ENCODE peak calls at places on chromosomes 1 and 21, in four cellular contexts. T is K562, Q is GM12864, S is prostate gland. W is an unnamed sample.

GRCh38 chr1:108747128-108747827 is 804 bp downstream of the STXBP3 start:
- DNase-seq in T (peak), Q (peak), S (peak), W (peak)

GRCh38 chr1:30670195-30671060 is 53.0 kb downstream of the MATN1 start:
- DNase-seq in T (no peak), Q (no peak), S (no peak), W (no peak)

GRCh38 chr1:162373541-162374375 is 2.9 kb downstream of the SPATA46 start:
- DNase-seq in T (peak), Q (no peak), S (no peak), W (no peak)

GRCh38 chr1:7068552-7068951 is 283.3 kb downstream of the CAMTA1 start:
- DNase-seq in T (no peak), Q (no peak), S (no peak), W (no peak)

GRCh38 chr1:111813440-111814304 is 58.0 kb downstream of the DDX20 start:
- DNase-seq in T (no peak), Q (no peak), S (no peak), W (no peak)

GRCh38 chr1:36520056-36520455 is 37.3 kb upstream of the CSF3R start:
- DNase-seq in T (no peak), Q (no peak), S (no peak), W (no peak)

GRCh38 chr1:15764890-15765289 is 6.3 kb downstream of the FBLIM1 start:
- DNase-seq in T (no peak), Q (no peak), S (no peak), W (no peak)

GRCh38 chr21:34800797-34801518 is 132.2 kb downstream of the CLIC6 start:
- DNase-seq in T (no peak), Q (no peak), S (no peak), W (no peak)

GRCh38 chr1:29258974-29259801 is 22.9 kb downstream of the PTPRU start:
- DNase-seq in T (peak), Q (no peak), S (no peak), W (no peak)

GRCh38 chr21:42071146-42071737 is at the start of gene UMODL1:
- DNase-seq in T (no peak), Q (no peak), S (no peak), W (no peak)

GRCh38 chr1:9960705-9961562 is 17.7 kb downstream of the NMNAT1 start:
- DNase-seq in T (no peak), Q (no peak), S (no peak), W (peak)

GRCh38 chr1:119893238-119893791 is 3.0 kb downstream of the ADAM30 start:
- DNase-seq in T (no peak), Q (no peak), S (no peak), W (no peak)

GRCh38 chr1:56200921-56201320 is 378.4 kb downstream of the PLPP3 start:
- DNase-seq in T (no peak), Q (no peak), S (no peak), W (no peak)

GRCh38 chr1:197464039-197464438 is 196.0 kb downstream of the CRB1 start:
- DNase-seq in T (no peak), Q (no peak), S (no peak), W (no peak)

GRCh38 chr21:26351661-26352060 is 181.1 kb upstream of the APP start:
- DNase-seq in T (no peak), Q (no peak), S (no peak), W (no peak)

GRCh38 chr1:8745749-8746390 is 71.6 kb downstream of the RERE start:
- DNase-seq in T (no peak), Q (no peak), S (no peak), W (no peak)

GRCh38 chr1:248631354-248632041 is 3.4 kb downstream of the OR2T11 start:
- DNase-seq in T (no peak), Q (no peak), S (no peak), W (no peak)

GRCh38 chr21:26715878-26716506 is 129.2 kb downstream of the ADAMTS1 start:
- DNase-seq in T (peak), Q (no peak), S (peak), W (peak)

GRCh38 chr1:243568793-243569192 is 281.2 kb downstream of the AKT3 start:
- DNase-seq in T (no peak), Q (no peak), S (no peak), W (no peak)

GRCh38 chr1:206066479-206067171 is 13.7 kb downstream of the RHEX start:
- DNase-seq in T (peak), Q (peak), S (no peak), W (peak)

GRCh38 chr21:36428789-36429671 is 43.8 kb downstream of the CHAF1B start:
- DNase-seq in T (no peak), Q (no peak), S (no peak), W (no peak)

GRCh38 chr1:48203287-48203900 is 19.1 kb upstream of the SLC5A9 start:
- DNase-seq in T (peak), Q (no peak), S (no peak), W (peak)
- TF ChIP-seq CTCF in T (peak), Q (peak), S (peak), W (peak)

DNA sequence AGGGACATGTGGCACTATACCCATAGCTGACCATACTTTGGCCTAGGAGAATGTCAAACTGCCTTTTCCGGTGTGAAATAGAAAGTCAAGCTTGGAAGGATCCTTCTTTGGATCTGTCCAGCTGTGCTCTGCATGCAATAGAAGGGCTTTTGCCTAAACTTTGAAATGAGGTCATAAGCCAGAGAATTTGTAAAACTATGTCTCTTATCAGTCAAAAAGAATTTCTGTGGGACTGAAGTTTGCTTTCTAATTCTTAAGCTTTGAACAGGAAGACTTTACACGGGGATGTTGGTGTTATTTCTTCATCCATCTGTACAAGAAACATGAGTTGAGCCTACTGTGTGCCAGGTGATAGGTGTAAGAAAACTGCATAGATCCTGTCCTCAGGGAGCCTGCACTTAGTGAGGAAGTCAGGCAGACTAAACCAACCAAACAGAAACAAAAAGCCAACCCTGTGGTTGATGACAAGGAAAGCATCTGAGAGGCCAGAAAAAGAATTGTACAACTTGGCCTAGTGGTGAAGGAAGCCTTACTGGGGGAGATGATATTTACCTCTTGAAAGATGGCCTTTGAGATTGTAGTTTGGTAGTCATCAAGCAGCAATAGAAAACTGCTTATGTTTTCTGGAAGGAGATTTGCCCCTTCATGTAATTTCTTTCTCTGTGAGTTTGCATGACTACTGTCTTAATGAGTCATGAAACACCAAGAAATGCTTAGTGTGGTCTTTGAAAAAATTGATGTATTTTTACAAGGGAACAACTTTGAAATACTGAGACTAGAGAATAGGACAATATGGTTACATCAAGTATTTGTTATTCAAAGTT is 24.8 kb downstream of the TGFB2 start:
- DNase-seq in T (no peak), Q (no peak), S (no peak), W (no peak)
- H3K4me3 ChIP-seq in T (no peak), Q (no peak), S (no peak), W (no peak)

DNA sequence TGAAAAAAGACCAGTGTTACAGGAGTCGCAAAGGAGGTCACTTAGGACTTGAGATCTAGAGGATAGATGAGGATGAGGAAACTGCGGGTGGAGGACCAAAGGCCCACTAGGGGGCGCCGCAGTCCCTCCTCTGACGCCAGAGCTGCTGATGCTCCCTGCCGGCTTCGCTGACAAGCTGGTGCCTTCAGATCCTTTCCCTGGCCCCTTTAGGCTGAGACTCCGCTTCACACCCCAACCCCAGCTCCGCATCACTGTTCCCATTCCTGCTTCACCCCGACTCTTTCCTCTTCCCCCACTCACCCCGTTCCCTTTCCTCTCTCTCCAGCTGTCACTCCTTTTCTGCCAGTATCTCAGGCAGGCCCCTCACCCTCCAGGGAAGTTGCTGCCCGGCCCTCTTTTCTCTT is 4.3 kb downstream of the KCNJ9 start:
- DNase-seq in T (peak), Q (no peak), S (peak), W (peak)
- TF ChIP-seq CTCF in T (peak), Q (peak), S (peak), W (peak)

DNA sequence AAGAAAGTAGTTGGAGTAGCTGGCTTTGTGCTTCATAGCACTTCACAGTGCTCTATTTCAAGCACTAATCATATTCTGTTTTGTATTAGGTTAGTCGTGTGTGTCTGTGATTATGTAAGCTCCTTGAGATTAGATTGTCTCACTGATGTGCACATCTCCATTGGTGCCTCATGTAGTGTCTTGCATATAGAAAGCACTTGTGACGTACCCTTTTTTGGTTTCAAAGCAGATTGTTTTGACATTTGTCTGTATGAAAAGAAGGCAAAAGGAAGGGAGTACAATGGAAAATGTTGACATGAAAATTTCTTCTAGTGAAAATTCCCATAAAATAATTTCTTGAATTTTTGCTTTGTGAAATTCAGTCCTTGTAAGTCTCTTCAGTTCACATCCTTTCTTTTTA is 14.0 kb downstream of the BTBD8 start:
- DNase-seq in T (no peak), Q (no peak), S (no peak), W (no peak)
- H3K4me3 ChIP-seq in T (no peak), Q (no peak), S (no peak), W (no peak)

GRCh38 chr1:192546596-192547199 is 28.9 kb upstream of the RGS1 start:
- DNase-seq in T (no peak), Q (no peak), S (no peak), W (no peak)

GRCh38 chr1:192543445-192543844 is 32.1 kb upstream of the RGS1 start:
- DNase-seq in T (no peak), Q (no peak), S (no peak), W (no peak)

GRCh38 chr1:192544983-192545393 is 30.6 kb upstream of the RGS1 start:
- DNase-seq in T (no peak), Q (no peak), S (no peak), W (peak)

GRCh38 chr1:192550922-192551534 is 24.5 kb upstream of the RGS1 start:
- DNase-seq in T (no peak), Q (no peak), S (no peak), W (peak)

DNA sequence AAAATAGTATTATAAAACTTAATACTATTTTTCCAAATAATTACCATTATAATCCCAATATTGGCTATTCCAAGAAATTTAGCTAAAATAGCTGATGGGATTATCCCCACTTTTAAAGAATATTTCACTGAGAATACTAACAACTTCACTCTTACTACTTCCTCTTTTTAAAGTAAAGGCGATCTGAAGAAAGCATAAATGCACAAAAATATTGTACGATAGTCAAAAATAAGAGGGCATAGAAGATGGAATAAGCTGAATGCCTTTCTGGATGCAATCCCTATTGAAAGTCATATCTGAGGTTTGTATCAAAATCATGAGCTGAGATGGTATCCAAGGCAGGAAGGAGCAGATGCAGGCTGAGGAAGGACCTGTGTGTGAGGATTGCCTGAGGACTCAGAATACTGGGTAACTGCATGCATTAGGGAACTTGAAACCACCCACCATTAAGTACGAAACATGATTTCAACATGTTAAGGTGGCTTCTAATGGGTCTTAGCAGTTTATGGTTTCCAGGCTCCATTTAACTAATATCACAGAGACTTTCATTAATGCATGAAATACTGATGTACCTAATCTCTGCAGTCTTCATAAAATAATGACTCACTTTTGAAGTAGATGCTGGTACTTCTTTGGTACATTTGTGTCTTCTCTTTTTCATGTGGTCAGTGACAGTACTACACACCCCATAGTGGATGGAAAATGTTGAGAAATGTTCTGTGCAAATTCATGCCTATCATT is 29.6 kb upstream of the RGS1 start:
- DNase-seq in T (no peak), Q (no peak), S (no peak), W (peak)
- TF ChIP-seq CTCF in T (no peak), Q (peak), S (peak), W (peak)

DNA sequence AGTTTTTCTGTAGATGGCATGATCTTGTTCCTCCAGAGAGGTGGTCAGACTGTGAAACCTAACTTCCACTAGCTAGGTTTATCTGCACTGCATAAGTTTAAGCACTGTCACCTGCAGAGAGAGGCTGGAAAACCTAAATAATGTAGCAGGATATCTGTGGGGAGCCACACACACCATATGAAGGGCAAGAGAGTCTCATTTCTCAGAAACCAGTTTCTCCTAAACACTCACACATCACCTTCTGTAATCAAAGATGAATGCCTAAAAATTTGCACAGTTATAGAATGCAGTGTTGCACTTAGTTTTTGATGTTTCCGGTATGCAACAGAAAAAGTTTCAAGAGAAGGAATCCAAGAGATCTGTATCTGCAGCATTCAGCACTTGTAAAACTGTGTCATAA is 654.6 kb downstream of the ADGRL2 start:
- DNase-seq in T (no peak), Q (no peak), S (no peak), W (no peak)
- H3K4me3 ChIP-seq in T (no peak), Q (no peak), S (no peak), W (no peak)

DNA sequence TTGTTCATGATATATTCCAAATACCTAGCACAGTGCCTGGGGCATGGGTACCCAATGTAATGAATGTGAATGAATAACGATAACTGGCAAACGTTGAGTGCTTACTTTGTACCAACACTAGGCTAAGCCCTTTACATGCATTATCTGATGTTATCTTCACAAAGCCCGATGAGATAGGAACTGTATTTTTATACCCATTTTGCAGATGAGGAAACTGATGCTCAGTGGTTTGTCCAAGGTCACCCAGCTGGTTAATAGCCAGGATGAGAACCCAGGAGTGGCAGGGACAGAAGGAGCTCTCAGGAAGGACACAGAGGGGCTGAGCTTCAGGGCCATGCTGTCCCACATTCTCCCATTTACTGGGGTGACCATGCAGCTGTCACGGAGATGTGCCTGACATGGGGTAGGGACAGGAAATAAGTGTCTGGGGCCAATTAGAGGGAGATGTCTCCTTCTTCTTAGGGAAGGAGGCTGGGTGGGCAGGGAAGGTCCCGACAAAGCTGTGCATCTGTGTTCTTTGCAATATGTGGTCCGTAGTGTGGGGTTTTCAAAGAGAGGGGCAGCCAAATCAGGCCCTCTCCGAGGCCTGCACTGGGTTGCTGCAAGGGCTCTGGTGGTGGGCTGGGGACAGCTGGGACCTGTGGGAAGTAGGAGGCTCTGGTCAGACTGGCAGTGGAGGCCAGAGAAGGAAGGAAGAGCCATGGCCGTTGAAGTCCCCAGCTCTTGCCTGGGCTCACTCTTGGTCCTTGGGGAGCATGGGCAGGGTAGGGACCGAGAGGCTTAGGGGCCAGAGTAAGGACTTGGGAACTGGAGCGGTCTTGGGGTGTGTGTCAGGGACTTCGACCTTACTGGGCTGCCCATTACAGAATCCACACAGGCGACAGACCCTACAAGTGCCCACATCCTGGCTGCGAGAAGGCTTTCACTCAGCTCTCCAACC is 26.6 kb downstream of the A3GALT2 start:
- DNase-seq in T (no peak), Q (no peak), S (no peak), W (no peak)
- TF ChIP-seq CTCF in T (no peak), Q (no peak), S (no peak), W (no peak)